ENCODE peak calls at places on chromosomes 6 and 20, in five cellular contexts. T is upper lobe of left lung; N is CD8-positive, alpha-beta T cell; S is endothelial cell; B is esophagus squamous epithelium. K is an unnamed sample.

GRCh38 chr20:58084966-58085365 is 143.5 kb downstream of the ANKRD60 start:
- DNase-seq in T (no peak), B (no peak), S (no peak), N (no peak), K (no peak)

GRCh38 chr6:169371344-169372144 is 117.9 kb upstream of the THBS2 start:
- DNase-seq in T (peak; percentile 52), S (no peak), N (no peak), B (no peak), K (no peak)

GRCh38 chr20:37243937-37244571 is 17.6 kb downstream of the GHRH start:
- DNase-seq in T (no peak), N (no peak), S (no peak), B (no peak), K (no peak)

GRCh38 chr6:137494281-137494966 is at the start of gene OLIG3:
- DNase-seq in B (no peak), S (no peak), N (no peak), T (no peak), K (no peak)

GRCh38 chr20:24640686-24641085 is 171.3 kb downstream of the SYNDIG1 start:
- DNase-seq in N (no peak), S (no peak), T (no peak), B (no peak), K (no peak)

GRCh38 chr6:108169801-108170606 is 4.2 kb downstream of the NR2E1 start:
- DNase-seq in S (no peak), N (no peak), T (no peak), B (no peak), K (no peak)

GRCh38 chr6:34360556-34360955 is 31.9 kb downstream of the NUDT3 start:
- DNase-seq in B (no peak), T (no peak), N (no peak), S (no peak), K (no peak)

GRCh38 chr6:118813795-118814194 is 80.2 kb upstream of the ASF1A start:
- DNase-seq in B (no peak), S (no peak), N (no peak), T (no peak), K (no peak)

GRCh38 chr20:54535045-54535444 is 59.7 kb downstream of the DOK5 start:
- DNase-seq in T (no peak), S (no peak), N (no peak), B (no peak), K (no peak)

GRCh38 chr20:53679597-53680309 is 86.1 kb upstream of the ZNF217 start:
- DNase-seq in N (no peak), S (no peak), B (no peak), T (no peak), K (no peak)

GRCh38 chr20:51416532-51417244 is 125.8 kb downstream of the NFATC2 start:
- DNase-seq in N (no peak), T (no peak), S (no peak), B (no peak), K (no peak)

GRCh38 chr20:51419646-51420045 is 122.9 kb downstream of the NFATC2 start:
- DNase-seq in B (no peak), S (no peak), T (no peak), N (no peak), K (no peak)

GRCh38 chr20:51419236-51419635 is 123.3 kb downstream of the NFATC2 start:
- DNase-seq in B (no peak), N (no peak), S (no peak), T (no peak), K (no peak)

GRCh38 chr20:51417245-51417560 is 125.3 kb downstream of the NFATC2 start:
- DNase-seq in T (no peak), N (no peak), B (no peak), S (no peak), K (no peak)

DNA sequence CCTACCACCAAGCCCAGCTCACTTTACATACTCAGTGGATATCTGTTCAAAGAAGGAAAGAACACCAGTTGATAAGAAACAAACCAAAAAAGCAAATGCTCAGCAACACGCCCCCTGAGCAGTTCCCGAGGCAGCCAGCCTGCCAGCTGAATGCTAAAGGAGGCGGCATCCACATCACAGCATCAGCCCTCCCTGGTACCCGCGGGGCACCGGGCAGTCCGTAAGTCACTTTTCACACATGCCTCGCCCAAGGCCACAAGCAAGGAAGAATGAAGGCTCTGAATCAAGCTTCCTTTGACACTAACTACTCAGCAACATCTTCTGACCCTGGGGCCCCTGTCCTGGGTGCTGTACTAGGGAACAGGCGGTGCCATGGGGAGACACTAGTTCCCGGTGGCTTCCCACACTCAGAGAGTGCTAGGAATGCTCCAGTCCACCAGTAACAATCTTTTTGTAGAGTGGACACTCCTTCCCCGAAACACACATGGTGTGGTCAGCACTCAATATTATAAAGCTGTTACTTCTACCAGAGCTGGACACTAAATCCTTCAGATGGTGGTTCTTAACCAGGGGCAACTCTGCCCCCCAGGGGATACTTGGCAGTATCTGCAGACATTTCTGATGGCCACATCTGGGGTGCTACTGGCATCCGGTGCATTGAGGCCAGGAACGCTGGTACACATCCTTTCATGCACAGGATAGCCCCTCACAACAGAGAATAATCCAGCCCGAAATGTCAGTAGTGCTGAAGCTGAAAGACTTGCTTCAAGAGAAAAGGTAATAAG is 124.6 kb downstream of the NFATC2 start:
- DNase-seq in S (no peak), N (peak; percentile 17), B (no peak), T (peak; percentile 48), K (no peak)
- TF ChIP-seq CTCF in S (no peak), N (no peak), B (no peak), T (no peak), K (no peak)

GRCh38 chr20:47664068-47664437 is 121.2 kb downstream of the SULF2 start:
- DNase-seq in N (no peak), S (no peak), B (no peak), T (no peak), K (no peak)
- TF ChIP-seq CTCF in N (no peak), S (no peak), B (no peak), T (no peak), K (no peak)

DNA sequence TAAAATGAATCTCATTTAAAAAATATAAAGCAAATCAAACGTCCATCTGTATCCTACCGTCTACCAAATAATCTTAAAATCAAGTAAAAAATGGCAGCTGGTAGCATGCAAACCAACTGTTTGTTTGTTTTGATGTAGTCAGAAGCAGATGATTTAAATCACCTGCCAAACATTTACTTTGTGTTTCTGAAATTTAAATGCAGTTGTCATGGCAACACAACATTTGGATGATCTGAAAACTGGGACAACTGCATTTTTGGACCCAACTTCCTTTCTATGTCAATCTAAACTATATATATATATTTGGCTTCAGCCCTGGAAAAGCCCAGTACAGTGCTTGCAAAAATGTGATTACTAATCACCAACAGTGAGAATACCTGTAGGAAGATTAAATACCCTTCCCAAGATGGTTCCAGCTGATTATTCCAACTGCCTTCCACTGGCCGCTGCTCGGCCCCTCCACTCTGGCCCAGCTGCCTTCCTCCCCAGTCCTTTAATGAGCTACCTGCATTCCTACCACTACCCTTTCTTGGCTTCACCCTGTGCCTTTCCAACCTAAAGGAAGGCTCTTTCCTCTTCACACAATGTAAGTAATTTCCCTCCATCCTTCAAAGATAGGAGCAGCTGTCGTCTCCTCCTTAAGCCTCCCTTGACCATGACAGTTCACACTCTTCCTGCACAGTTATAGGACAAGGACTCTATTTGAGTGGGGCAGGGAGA is 16.4 kb upstream of the SNX9 start:
- DNase-seq in B (no peak), T (no peak), N (no peak), S (no peak), K (no peak)
- TF ChIP-seq CTCF in B (no peak), T (no peak), N (no peak), S (no peak), K (no peak)

DNA sequence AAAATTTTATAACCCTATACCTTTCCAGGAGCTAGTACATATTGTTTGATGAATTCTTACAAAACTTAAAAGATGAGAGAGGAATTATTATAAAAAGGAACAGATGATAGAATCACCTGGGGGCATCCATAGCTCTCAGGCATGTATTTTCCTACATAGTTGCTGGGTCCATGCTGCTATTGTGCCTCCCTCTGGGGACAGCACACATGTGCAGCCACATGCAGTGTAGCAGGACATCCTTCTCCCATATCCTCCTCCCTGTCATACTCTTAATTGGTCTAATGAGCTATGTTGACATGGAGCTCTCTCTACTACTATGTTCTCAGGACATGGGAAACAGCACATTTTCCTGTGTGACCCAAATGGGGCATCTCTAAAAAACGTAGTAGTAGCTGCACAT is 898.2 kb upstream of the MAP3K7 start:
- DNase-seq in B (no peak), T (no peak), N (no peak), S (no peak), K (no peak)
- TF ChIP-seq CTCF in B (no peak), T (no peak), N (no peak), S (no peak), K (no peak)

DNA sequence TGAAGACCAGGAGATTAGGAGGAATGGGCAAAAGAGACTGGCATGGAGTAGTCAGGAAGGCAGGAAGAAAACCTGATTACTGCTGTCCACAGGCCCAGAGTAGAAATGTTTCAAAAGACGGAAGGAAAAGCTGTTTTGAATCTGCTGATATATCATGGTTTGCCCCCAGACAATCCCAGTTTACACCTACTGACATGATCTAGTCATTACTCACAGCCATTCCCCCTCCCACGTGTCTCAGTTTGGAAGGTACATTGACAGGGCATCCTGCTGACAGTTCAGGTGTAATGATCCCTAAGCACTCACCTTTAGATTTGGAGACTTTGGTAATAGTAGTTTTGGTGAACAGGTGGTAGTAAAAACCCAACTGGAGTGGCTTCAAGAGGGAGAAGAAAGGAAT is 9.8 kb upstream of the TXNDC5 start:
- DNase-seq in S (no peak), B (no peak), N (no peak), T (no peak), K (no peak)
- TF ChIP-seq CTCF in S (no peak), B (no peak), N (no peak), T (no peak), K (no peak)

GRCh38 chr20:50722466-50723155 is 8.8 kb upstream of the PARD6B start:
- DNase-seq in T (no peak), S (no peak), N (no peak), B (no peak), K (no peak)

GRCh38 chr20:50721881-50722281 is 9.5 kb upstream of the PARD6B start:
- DNase-seq in S (no peak), N (no peak), B (no peak), T (no peak), K (no peak)

GRCh38 chr20:50717974-50718761 is 13.2 kb upstream of the PARD6B start:
- DNase-seq in S (no peak), N (no peak), B (no peak), T (no peak), K (no peak)

GRCh38 chr20:50719328-50719727 is 12.1 kb upstream of the PARD6B start:
- DNase-seq in S (no peak), T (no peak), B (no peak), N (no peak), K (no peak)

DNA sequence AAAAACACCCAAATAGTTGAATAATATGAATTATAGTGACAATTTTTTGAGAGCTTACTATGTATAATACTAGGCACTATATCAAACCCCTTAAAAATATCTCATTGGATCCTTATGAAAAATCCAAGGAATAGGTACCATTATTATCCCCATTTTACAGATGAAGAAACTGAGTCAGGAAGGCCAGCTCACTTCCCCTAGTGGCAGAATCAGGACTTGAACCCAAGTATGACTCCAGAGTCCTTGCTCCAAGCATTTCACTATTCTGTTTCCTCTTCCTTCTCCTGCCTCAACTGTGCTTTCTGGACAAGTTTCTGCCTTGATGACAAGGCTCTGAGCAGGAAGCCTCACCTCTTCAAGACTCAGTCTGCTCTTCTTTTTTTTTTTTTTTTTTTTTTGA is 10.8 kb upstream of the PARD6B start:
- DNase-seq in B (no peak), S (no peak), N (no peak), T (no peak), K (no peak)
- TF ChIP-seq CTCF in B (no peak), S (peak; percentile 38), N (no peak), T (no peak), K (peak; percentile 45)

GRCh38 chr6:54310377-54311152 is 2.3 kb downstream of the TINAG start:
- DNase-seq in T (no peak), N (no peak), B (no peak), S (no peak), K (no peak)
- TF ChIP-seq CTCF in T (no peak), N (peak; percentile 43), B (no peak), S (no peak), K (no peak)

GRCh38 chr20:6641012-6641411 is 126.5 kb upstream of the BMP2 start:
- DNase-seq in B (no peak), T (no peak), N (no peak), S (no peak), K (no peak)
- TF ChIP-seq CTCF in B (no peak), T (no peak), N (no peak), S (no peak), K (no peak)